ENCODE peak calls at places on chromosomes 6 and 20, in seven cellular contexts. P, B, I, H, Z, V and Q are unnamed samples.

GRCh38 chr20:56439784-56440291 is 27.8 kb downstream of the CASS4 start:
- DNase-seq in P (peak), B (no peak), I (no peak), H (no peak), Z (peak), V (no peak), Q (no peak)

GRCh38 chr20:58342104-58342945 is 32.8 kb downstream of the RAB22A start:
- DNase-seq in P (no peak), B (no peak), I (no peak), H (no peak), Z (no peak), V (no peak), Q (no peak)

GRCh38 chr20:49603209-49603627 is 35.3 kb upstream of the PTGIS start:
- DNase-seq in P (no peak), B (no peak), I (no peak), H (peak), Z (peak), V (peak), Q (no peak)

GRCh38 chr6:108113557-108114519 is 39.3 kb upstream of the OSTM1 start:
- DNase-seq in P (no peak), B (no peak), I (no peak), H (peak), Z (peak), V (peak), Q (no peak)

GRCh38 chr6:158803733-158804143 is 15.4 kb downstream of the EZR start:
- DNase-seq in P (no peak), B (no peak), I (peak), H (peak), Z (no peak), V (no peak), Q (no peak)

GRCh38 chr20:45935416-45936046 is 1.0 kb downstream of the PCIF1 start:
- DNase-seq in P (no peak), B (no peak), I (no peak), H (no peak), Z (no peak), V (no peak), Q (no peak)

GRCh38 chr6:70376628-70377027 is 36.7 kb upstream of the FAM135A start:
- DNase-seq in P (no peak), B (no peak), I (no peak), H (no peak), Z (no peak), V (no peak), Q (no peak)

GRCh38 chr6:12371641-12372146 is 81.5 kb downstream of the EDN1 start:
- DNase-seq in P (no peak), B (no peak), I (no peak), H (no peak), Z (no peak), V (no peak), Q (no peak)

GRCh38 chr6:116624036-116624805 is 7.9 kb downstream of the RSPH4A start:
- DNase-seq in P (no peak), B (no peak), I (no peak), H (no peak), Z (no peak), V (no peak), Q (no peak)

GRCh38 chr6:40989204-40990179 is 49.5 kb downstream of the UNC5CL start:
- DNase-seq in P (no peak), B (no peak), I (no peak), H (no peak), Z (no peak), V (no peak), Q (no peak)

GRCh38 chr6:44706011-44706410 is 318.5 kb downstream of the CDC5L start:
- DNase-seq in P (no peak), B (no peak), I (no peak), H (no peak), Z (no peak), V (no peak), Q (no peak)

DNA sequence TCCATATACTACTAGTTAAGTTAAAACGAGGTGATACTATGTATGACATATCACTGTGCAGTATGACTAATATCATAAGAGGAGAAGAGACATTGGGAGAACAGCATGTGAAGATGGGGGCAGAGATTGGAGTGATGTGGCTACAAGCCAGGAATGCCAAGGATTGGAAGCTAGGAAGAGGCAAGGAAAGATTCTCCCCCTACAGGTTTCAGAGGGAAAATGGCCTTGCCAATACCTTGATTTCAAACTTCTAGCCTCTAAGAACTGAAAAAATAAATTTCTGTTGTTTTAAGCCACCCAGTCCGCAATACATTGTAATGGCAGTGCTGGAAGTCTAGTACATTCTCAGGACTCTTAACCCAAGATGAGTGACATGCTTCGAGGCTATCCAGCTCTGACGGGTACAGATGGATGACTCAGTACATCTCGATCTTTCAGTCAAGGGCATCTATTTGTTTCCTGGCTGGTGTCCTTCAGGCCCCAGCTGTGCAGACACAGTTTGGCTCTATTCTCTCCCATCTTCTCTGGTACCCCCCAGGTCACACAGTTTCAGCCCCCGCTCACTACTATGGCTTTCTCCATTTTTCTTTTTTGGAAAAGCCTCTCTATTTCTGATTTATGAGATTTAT is 55.5 kb upstream of the THEMIS start:
- DNase-seq in P (no peak), B (no peak), I (no peak), H (no peak), Z (no peak), V (no peak), Q (no peak)
- TF ChIP-seq CTCF in P (no peak), B (no peak), I (no peak), H (no peak), Z (no peak), V (peak), Q (no peak)

DNA sequence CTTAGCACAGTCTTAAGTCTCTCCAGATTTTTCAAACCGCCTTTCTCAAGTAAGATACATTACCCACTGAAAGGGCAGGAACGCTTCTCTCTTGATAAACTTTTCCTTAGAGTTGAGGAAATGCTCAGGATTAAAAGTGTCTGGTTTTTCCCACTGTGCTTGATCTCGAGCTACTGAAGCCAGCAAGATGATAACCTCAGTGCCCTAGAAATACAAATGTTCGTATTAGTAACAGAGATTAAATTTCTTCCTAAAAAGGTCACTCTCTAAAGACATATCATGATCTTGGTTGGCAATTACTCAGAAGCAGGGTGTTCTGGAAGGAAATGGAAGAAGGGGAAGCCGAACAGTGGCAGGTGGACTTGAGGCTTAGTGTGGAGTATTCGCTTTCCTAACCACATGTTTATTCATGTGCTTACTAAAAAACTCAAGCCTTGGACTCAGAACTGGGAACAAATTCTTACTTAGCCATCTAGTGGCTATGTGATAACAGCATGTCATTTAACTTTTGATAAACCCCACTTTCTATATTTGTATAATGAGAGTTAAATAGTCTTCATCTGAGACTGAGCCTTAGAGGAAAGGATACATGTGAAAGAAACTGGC is 20.1 kb downstream of the C6orf141 start:
- DNase-seq in P (no peak), B (no peak), I (no peak), H (no peak), Z (no peak), V (no peak), Q (no peak)
- TF ChIP-seq CTCF in P (no peak), B (no peak), I (no peak), H (no peak), Z (no peak), V (no peak), Q (no peak)

GRCh38 chr20:19683822-19684221 is 74.2 kb upstream of the RIN2 start:
- DNase-seq in P (no peak), B (no peak), I (no peak), H (no peak), Z (no peak), V (no peak), Q (no peak)

GRCh38 chr20:19691125-19691524 is 66.9 kb upstream of the RIN2 start:
- DNase-seq in P (no peak), B (no peak), I (no peak), H (no peak), Z (peak), V (no peak), Q (no peak)

GRCh38 chr20:19690462-19690861 is 67.6 kb upstream of the RIN2 start:
- DNase-seq in P (no peak), B (no peak), I (no peak), H (no peak), Z (no peak), V (no peak), Q (no peak)

GRCh38 chr20:19692100-19692499 is 66.0 kb upstream of the RIN2 start:
- DNase-seq in P (no peak), B (no peak), I (no peak), H (no peak), Z (no peak), V (no peak), Q (no peak)

GRCh38 chr20:19688031-19688806 is 69.8 kb upstream of the RIN2 start:
- DNase-seq in P (peak), B (peak), I (no peak), H (peak), Z (peak), V (peak), Q (peak)
- TF ChIP-seq CTCF in P (peak), B (peak), I (no peak), H (peak), Z (peak), V (no peak), Q (no peak)

GRCh38 chr6:71452709-71453108 is 164.1 kb downstream of the OGFRL1 start:
- DNase-seq in P (no peak), B (no peak), I (no peak), H (no peak), Z (no peak), V (no peak), Q (no peak)
- TF ChIP-seq CTCF in P (no peak), B (no peak), I (no peak), H (no peak), Z (no peak), V (no peak), Q (no peak)

DNA sequence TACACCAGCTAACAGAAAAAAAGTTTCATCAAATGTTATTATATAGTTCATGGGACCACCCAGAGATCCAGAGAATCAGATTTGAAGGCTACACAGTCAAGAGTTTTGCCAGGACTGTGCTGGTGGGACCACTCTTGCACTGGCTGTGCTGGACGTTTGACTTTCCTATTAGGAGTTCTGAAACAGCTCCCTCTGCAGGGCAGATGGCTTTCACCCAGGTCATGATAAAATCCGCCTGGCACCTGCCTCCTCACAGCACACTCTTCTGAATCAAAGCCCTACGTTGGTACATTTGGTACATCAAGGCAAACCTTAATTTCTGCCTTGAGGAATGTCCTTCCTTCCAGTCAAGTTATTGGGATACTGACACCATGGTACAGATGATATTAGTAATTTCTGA is 302.1 kb downstream of the ZNF217 start:
- DNase-seq in P (no peak), B (no peak), I (no peak), H (peak), Z (no peak), V (peak), Q (no peak)
- TF ChIP-seq CTCF in P (no peak), B (no peak), I (no peak), H (peak), Z (peak), V (no peak), Q (no peak)